ENCODE peak calls at places on chromosomes 11 and 22, in nine cellular contexts. H is AG04450; Z is heart left ventricle; P is psoas muscle; M is IMR-90; O is upper lobe of right lung; D is naive thymus-derived CD4-positive, alpha-beta T cell; G is Panc1; N is tibial artery. V is an unnamed sample.

GRCh38 chr11:2837096-2837601 is 48.4 kb downstream of the CDKN1C start:
- DNase-seq in H (no peak), Z (peak; percentile 82), P (peak; percentile 82), M (peak; percentile 11), O (peak; percentile 82), D (no peak), G (no peak), N (peak; percentile 82), V (peak; percentile 89)

GRCh38 chr11:69646493-69647201 is 5.7 kb downstream of the CCND1 start:
- DNase-seq in H (no peak), Z (no peak), P (no peak), M (no peak), O (peak; percentile 60), D (no peak), G (no peak), N (no peak), V (no peak)

GRCh38 chr22:45490836-45491235 is 11.8 kb upstream of the FBLN1 start:
- DNase-seq in H (no peak), Z (no peak), P (no peak), M (no peak), O (peak; percentile 1), D (no peak), G (no peak), N (no peak), V (no peak)

GRCh38 chr22:32385681-32386080 is 26.4 kb downstream of the RTCB start:
- DNase-seq in H (no peak), Z (no peak), P (no peak), M (no peak), O (no peak), D (no peak), G (no peak), N (no peak), V (no peak)

GRCh38 chr11:39192671-39193070 is 2266.8 kb downstream of the LRRC4C start:
- DNase-seq in H (no peak), Z (no peak), P (no peak), M (no peak), O (no peak), D (no peak), G (no peak), N (no peak), V (no peak)

GRCh38 chr22:17633217-17633997 is 4.9 kb upstream of the ATP6V1E1 start:
- DNase-seq in H (peak; percentile 39), Z (no peak), P (no peak), M (peak; percentile 92), O (no peak), D (no peak), G (peak; percentile 69), N (no peak), V (no peak)

GRCh38 chr11:45145083-45145420 is 1.4 kb upstream of the PRDM11 start:
- DNase-seq in H (no peak), Z (no peak), P (no peak), M (no peak), O (peak; percentile 5), D (no peak), G (no peak), N (no peak), V (no peak)

GRCh38 chr22:32920032-32920628 is 118.6 kb downstream of the TIMP3 start:
- DNase-seq in H (peak; percentile 8), Z (peak; percentile 47), P (peak; percentile 49), M (peak; percentile 33), O (no peak), D (no peak), G (no peak), N (peak; percentile 81), V (no peak)

GRCh38 chr11:73186294-73186850 is 31.7 kb upstream of the P2RY2 start:
- DNase-seq in H (no peak), Z (no peak), P (no peak), M (no peak), O (no peak), D (no peak), G (no peak), N (peak; percentile 50), V (no peak)

GRCh38 chr22:29703595-29704195 is 16.1 kb upstream of the CABP7 start:
- DNase-seq in H (no peak), Z (no peak), P (no peak), M (no peak), O (no peak), D (no peak), G (no peak), N (no peak), V (peak; percentile 69)

GRCh38 chr11:46450846-46451470 is 59.4 kb upstream of the CHRM4 start:
- DNase-seq in H (no peak), Z (no peak), P (no peak), M (peak; percentile 26), O (no peak), D (no peak), G (no peak), N (no peak), V (no peak)

GRCh38 chr11:8098879-8099278 is 17.9 kb downstream of the TUB start:
- DNase-seq in H (no peak), Z (peak; percentile 3), P (no peak), M (peak; percentile 33), O (no peak), D (no peak), G (no peak), N (no peak), V (no peak)

GRCh38 chr22:40004836-40005235 is 10.1 kb downstream of the FAM83F start:
- DNase-seq in H (no peak), Z (no peak), P (no peak), M (no peak), O (no peak), D (no peak), G (no peak), N (no peak), V (no peak)

GRCh38 chr11:78354741-78355705 is 62.6 kb downstream of the GAB2 start:
- DNase-seq in H (no peak), Z (no peak), P (no peak), M (no peak), O (peak; percentile 66), D (no peak), G (no peak), N (no peak), V (no peak)

GRCh38 chr22:44721206-44721605 is 19.2 kb downstream of the PRR5 start:
- DNase-seq in H (no peak), Z (no peak), P (no peak), M (no peak), O (no peak), D (no peak), G (no peak), N (no peak), V (peak; percentile 82)

GRCh38 chr11:126284829-126285228 is 1.9 kb downstream of the TIRAP start:
- DNase-seq in H (peak; percentile 85), Z (no peak), P (peak; percentile 53), M (peak; percentile 96), O (no peak), D (peak; percentile 59), G (peak; percentile 94), N (peak; percentile 62), V (no peak)

GRCh38 chr22:36811094-36811797 is 5.6 kb downstream of the PVALB start:
- DNase-seq in H (no peak), Z (no peak), P (no peak), M (no peak), O (no peak), D (no peak), G (no peak), N (no peak), V (no peak)
- H3K27me3 ChIP-seq in H (peaks cover 55% of the 10 kb centered on the region), Z (peaks cover 56% of the 10 kb centered on the region), P (no peaks in the 10 kb centered on the region), M (peaks cover 73% of the 10 kb centered on the region), O (peaks cover 32% of the 10 kb centered on the region), D (peaks cover 4% of the 10 kb centered on the region), G (peaks cover 3% of the 10 kb centered on the region), N (peaks cover 62% of the 10 kb centered on the region), V (peaks cover 19% of the 10 kb centered on the region)

GRCh38 chr11:115334932-115335788 is 169.1 kb downstream of the CADM1 start:
- DNase-seq in H (no peak), Z (no peak), P (no peak), M (peak; percentile 52), O (no peak), D (no peak), G (no peak), N (no peak), V (peak; percentile 1)
- H3K27me3 ChIP-seq in H (no peaks in the 10 kb centered on the region), Z (no peaks in the 10 kb centered on the region), P (no peaks in the 10 kb centered on the region), M (no peaks in the 10 kb centered on the region), O (no peaks in the 10 kb centered on the region), D (no peaks in the 10 kb centered on the region), G (peaks cover 7% of the 10 kb centered on the region), N (peaks cover 2% of the 10 kb centered on the region), V (no peaks in the 10 kb centered on the region)

GRCh38 chr22:36816338-36816634 is 549 bp downstream of the PVALB start:
- DNase-seq in H (no peak), Z (no peak), P (no peak), M (no peak), O (no peak), D (no peak), G (no peak), N (no peak), V (peak; percentile 81)

GRCh38 chr22:36816635-36817428 is at the start of gene PVALB:
- DNase-seq in H (no peak), Z (no peak), P (peak; percentile 32), M (peak; percentile 13), O (no peak), D (peak; percentile 7), G (no peak), N (no peak), V (peak; percentile 90)

GRCh38 chr22:36819112-36819511 is 2.3 kb upstream of the PVALB start:
- DNase-seq in H (no peak), Z (no peak), P (no peak), M (no peak), O (peak; percentile 58), D (no peak), G (no peak), N (no peak), V (peak; percentile 77)

GRCh38 chr22:36817429-36817783 is 571 bp upstream of the PVALB start:
- DNase-seq in H (no peak), Z (no peak), P (no peak), M (no peak), O (no peak), D (no peak), G (no peak), N (no peak), V (peak; percentile 76)

GRCh38 chr22:36818010-36818642 is 1.3 kb upstream of the PVALB start:
- DNase-seq in H (no peak), Z (no peak), P (no peak), M (no peak), O (peak; percentile 46), D (no peak), G (no peak), N (no peak), V (peak; percentile 37)
- H3K27me3 ChIP-seq in H (peaks cover 72% of the 10 kb centered on the region), Z (peaks cover 85% of the 10 kb centered on the region), P (no peaks in the 10 kb centered on the region), M (peaks cover 85% of the 10 kb centered on the region), O (peaks cover 75% of the 10 kb centered on the region), D (peaks cover 4% of the 10 kb centered on the region), G (peaks cover 8% of the 10 kb centered on the region), N (peaks cover 91% of the 10 kb centered on the region), V (peaks cover 46% of the 10 kb centered on the region)

DNA sequence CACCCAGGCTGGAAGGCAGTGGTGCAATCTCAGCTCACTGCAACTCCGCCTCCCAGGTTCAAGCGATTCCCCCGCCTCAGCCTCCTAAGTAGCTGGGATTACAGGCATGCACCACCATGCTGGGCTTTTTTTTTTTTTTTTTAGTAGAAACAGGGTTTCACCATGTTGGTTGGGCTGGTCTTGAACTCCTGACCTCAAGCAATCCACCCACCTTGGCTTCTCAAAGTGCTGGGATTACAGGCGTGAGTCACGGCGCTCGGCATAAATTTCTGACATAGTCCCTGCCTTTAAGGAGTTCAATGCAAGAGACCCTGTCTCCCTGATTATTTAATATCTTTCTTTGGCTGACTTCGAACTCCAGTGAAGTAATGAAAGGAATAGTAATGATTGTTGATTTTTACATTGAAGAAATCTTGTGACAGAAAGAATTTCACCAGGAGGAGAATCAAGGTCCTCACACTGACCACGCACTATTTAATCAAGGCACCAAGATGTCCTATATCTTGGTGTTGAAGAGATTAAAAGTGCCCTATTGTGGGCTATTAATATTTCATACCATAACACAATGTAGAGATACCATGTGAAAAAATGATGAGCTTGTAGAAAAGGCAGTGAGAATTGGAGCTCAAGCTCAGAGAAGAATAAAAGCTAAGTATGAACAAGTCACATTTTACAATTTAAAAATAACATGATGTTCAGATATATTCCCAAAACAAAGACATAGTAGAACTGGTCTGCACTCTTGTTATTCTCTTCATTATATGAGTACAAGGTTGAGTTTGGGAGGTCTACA is 71.6 kb upstream of the BLID start:
- DNase-seq in H (no peak), Z (no peak), P (no peak), M (no peak), O (no peak), D (no peak), G (no peak), N (no peak), V (no peak)
- H3K27me3 ChIP-seq in H (no peaks in the 10 kb centered on the region), Z (no peaks in the 10 kb centered on the region), P (no peaks in the 10 kb centered on the region), M (no peaks in the 10 kb centered on the region), O (no peaks in the 10 kb centered on the region), D (no peaks in the 10 kb centered on the region), G (no peaks in the 10 kb centered on the region), N (no peaks in the 10 kb centered on the region), V (no peaks in the 10 kb centered on the region)

V was measured in H7.